ENCODE peak calls at places on chromosomes 12 and 14, in nine cellular contexts. One of them, this sample, is unnamed.

GRCh38 chr14:75298187-75298985 is 19.8 kb downstream of the FOS start:
- DNase-seq in stomach: peak
- DNase-seq in lower lobe of right lung: peak
- DNase-seq in effector memory CD4-positive, alpha-beta T cell: no peak
- DNase-seq in endodermal cell: no peak
- DNase-seq in heart right ventricle: no peak
- DNase-seq in upper lobe of right lung: peak
- DNase-seq in sigmoid colon: peak
- DNase-seq in body of pancreas: peak
- DNase-seq in this sample: no peak

GRCh38 chr14:99541677-99542470 is 60.7 kb downstream of the CCNK start:
- DNase-seq in stomach: no peak
- DNase-seq in lower lobe of right lung: no peak
- DNase-seq in effector memory CD4-positive, alpha-beta T cell: no peak
- DNase-seq in endodermal cell: no peak
- DNase-seq in heart right ventricle: no peak
- DNase-seq in upper lobe of right lung: no peak
- DNase-seq in sigmoid colon: no peak
- DNase-seq in body of pancreas: no peak
- DNase-seq in this sample: no peak

GRCh38 chr12:47110011-47110541 is 30.3 kb upstream of the AMIGO2 start:
- DNase-seq in stomach: no peak
- DNase-seq in lower lobe of right lung: no peak
- DNase-seq in effector memory CD4-positive, alpha-beta T cell: no peak
- DNase-seq in endodermal cell: no peak
- DNase-seq in heart right ventricle: no peak
- DNase-seq in upper lobe of right lung: no peak
- DNase-seq in sigmoid colon: no peak
- DNase-seq in body of pancreas: no peak
- DNase-seq in this sample: no peak

GRCh38 chr12:105278043-105278697 is 42.2 kb upstream of the APPL2 start:
- DNase-seq in stomach: peak
- DNase-seq in lower lobe of right lung: no peak
- DNase-seq in effector memory CD4-positive, alpha-beta T cell: no peak
- DNase-seq in endodermal cell: no peak
- DNase-seq in heart right ventricle: no peak
- DNase-seq in upper lobe of right lung: no peak
- DNase-seq in sigmoid colon: no peak
- DNase-seq in body of pancreas: peak
- DNase-seq in this sample: no peak

GRCh38 chr14:96881713-96882112 is 84.5 kb downstream of the VRK1 start:
- DNase-seq in stomach: no peak
- DNase-seq in lower lobe of right lung: no peak
- DNase-seq in effector memory CD4-positive, alpha-beta T cell: no peak
- DNase-seq in endodermal cell: no peak
- DNase-seq in heart right ventricle: no peak
- DNase-seq in upper lobe of right lung: no peak
- DNase-seq in sigmoid colon: no peak
- DNase-seq in body of pancreas: no peak
- DNase-seq in this sample: no peak

GRCh38 chr14:104593710-104594121 is 10.9 kb downstream of the TMEM179 start:
- DNase-seq in stomach: no peak
- DNase-seq in lower lobe of right lung: peak
- DNase-seq in effector memory CD4-positive, alpha-beta T cell: no peak
- DNase-seq in endodermal cell: no peak
- DNase-seq in heart right ventricle: no peak
- DNase-seq in upper lobe of right lung: no peak
- DNase-seq in sigmoid colon: no peak
- DNase-seq in body of pancreas: no peak
- DNase-seq in this sample: no peak

GRCh38 chr12:67714648-67715047 is 66.1 kb downstream of the DYRK2 start:
- DNase-seq in stomach: no peak
- DNase-seq in lower lobe of right lung: no peak
- DNase-seq in effector memory CD4-positive, alpha-beta T cell: no peak
- DNase-seq in endodermal cell: no peak
- DNase-seq in heart right ventricle: no peak
- DNase-seq in upper lobe of right lung: no peak
- DNase-seq in sigmoid colon: no peak
- DNase-seq in body of pancreas: no peak
- DNase-seq in this sample: no peak

GRCh38 chr14:30283822-30284446 is 275.0 kb upstream of the G2E3 start:
- DNase-seq in stomach: no peak
- DNase-seq in lower lobe of right lung: no peak
- DNase-seq in effector memory CD4-positive, alpha-beta T cell: no peak
- DNase-seq in endodermal cell: peak
- DNase-seq in heart right ventricle: no peak
- DNase-seq in upper lobe of right lung: no peak
- DNase-seq in sigmoid colon: no peak
- DNase-seq in body of pancreas: peak
- DNase-seq in this sample: no peak

GRCh38 chr12:78002878-78003277 is 172.2 kb downstream of the NAV3 start:
- DNase-seq in stomach: no peak
- DNase-seq in lower lobe of right lung: no peak
- DNase-seq in effector memory CD4-positive, alpha-beta T cell: no peak
- DNase-seq in endodermal cell: no peak
- DNase-seq in heart right ventricle: no peak
- DNase-seq in upper lobe of right lung: no peak
- DNase-seq in sigmoid colon: no peak
- DNase-seq in body of pancreas: no peak
- DNase-seq in this sample: no peak

GRCh38 chr12:91967590-91967989 is 178.1 kb downstream of the BTG1 start:
- DNase-seq in stomach: no peak
- DNase-seq in lower lobe of right lung: no peak
- DNase-seq in effector memory CD4-positive, alpha-beta T cell: no peak
- DNase-seq in endodermal cell: no peak
- DNase-seq in heart right ventricle: no peak
- DNase-seq in upper lobe of right lung: no peak
- DNase-seq in sigmoid colon: no peak
- DNase-seq in body of pancreas: no peak
- DNase-seq in this sample: no peak

GRCh38 chr12:123524378-123524777 is 9.1 kb downstream of the RILPL1 start:
- DNase-seq in stomach: no peak
- DNase-seq in lower lobe of right lung: no peak
- DNase-seq in effector memory CD4-positive, alpha-beta T cell: no peak
- DNase-seq in endodermal cell: no peak
- DNase-seq in heart right ventricle: no peak
- DNase-seq in upper lobe of right lung: no peak
- DNase-seq in sigmoid colon: no peak
- DNase-seq in body of pancreas: no peak
- DNase-seq in this sample: no peak
- H3K27ac ChIP-seq in stomach: no peak
- H3K27ac ChIP-seq in lower lobe of right lung: no peak
- H3K27ac ChIP-seq in effector memory CD4-positive, alpha-beta T cell: no peak
- H3K27ac ChIP-seq in endodermal cell: no peak
- H3K27ac ChIP-seq in heart right ventricle: no peak
- H3K27ac ChIP-seq in upper lobe of right lung: no peak
- H3K27ac ChIP-seq in sigmoid colon: no peak
- H3K27ac ChIP-seq in body of pancreas: no peak
- H3K27ac ChIP-seq in this sample: no peak

GRCh38 chr12:64104376-64104775 is 117.7 kb downstream of the KICS2 start:
- DNase-seq in stomach: no peak
- DNase-seq in lower lobe of right lung: no peak
- DNase-seq in effector memory CD4-positive, alpha-beta T cell: no peak
- DNase-seq in endodermal cell: no peak
- DNase-seq in heart right ventricle: no peak
- DNase-seq in upper lobe of right lung: no peak
- DNase-seq in sigmoid colon: peak
- DNase-seq in body of pancreas: peak
- DNase-seq in this sample: no peak
- H3K4me3 ChIP-seq in stomach: no peak
- H3K4me3 ChIP-seq in lower lobe of right lung: no peak
- H3K4me3 ChIP-seq in effector memory CD4-positive, alpha-beta T cell: no peak
- H3K4me3 ChIP-seq in endodermal cell: no peak
- H3K4me3 ChIP-seq in heart right ventricle: no peak
- H3K4me3 ChIP-seq in upper lobe of right lung: no peak
- H3K4me3 ChIP-seq in sigmoid colon: no peak
- H3K4me3 ChIP-seq in body of pancreas: no peak
- H3K4me3 ChIP-seq in this sample: no peak

GRCh38 chr12:125111403-125111802 is 46.2 kb downstream of the AACS start:
- DNase-seq in stomach: no peak
- DNase-seq in lower lobe of right lung: no peak
- DNase-seq in effector memory CD4-positive, alpha-beta T cell: no peak
- DNase-seq in endodermal cell: no peak
- DNase-seq in heart right ventricle: no peak
- DNase-seq in upper lobe of right lung: no peak
- DNase-seq in sigmoid colon: no peak
- DNase-seq in body of pancreas: no peak
- DNase-seq in this sample: no peak

GRCh38 chr12:125113263-125113662 is 48.0 kb downstream of the AACS start:
- DNase-seq in stomach: no peak
- DNase-seq in lower lobe of right lung: no peak
- DNase-seq in effector memory CD4-positive, alpha-beta T cell: no peak
- DNase-seq in endodermal cell: no peak
- DNase-seq in heart right ventricle: no peak
- DNase-seq in upper lobe of right lung: no peak
- DNase-seq in sigmoid colon: no peak
- DNase-seq in body of pancreas: no peak
- DNase-seq in this sample: no peak

GRCh38 chr12:125113800-125114199 is 48.6 kb downstream of the AACS start:
- DNase-seq in stomach: no peak
- DNase-seq in lower lobe of right lung: no peak
- DNase-seq in effector memory CD4-positive, alpha-beta T cell: no peak
- DNase-seq in endodermal cell: no peak
- DNase-seq in heart right ventricle: no peak
- DNase-seq in upper lobe of right lung: no peak
- DNase-seq in sigmoid colon: no peak
- DNase-seq in body of pancreas: no peak
- DNase-seq in this sample: no peak

GRCh38 chr12:125114365-125115141 is 49.3 kb downstream of the AACS start:
- DNase-seq in stomach: no peak
- DNase-seq in lower lobe of right lung: no peak
- DNase-seq in effector memory CD4-positive, alpha-beta T cell: no peak
- DNase-seq in endodermal cell: no peak
- DNase-seq in heart right ventricle: no peak
- DNase-seq in upper lobe of right lung: no peak
- DNase-seq in sigmoid colon: no peak
- DNase-seq in body of pancreas: no peak
- DNase-seq in this sample: no peak

DNA sequence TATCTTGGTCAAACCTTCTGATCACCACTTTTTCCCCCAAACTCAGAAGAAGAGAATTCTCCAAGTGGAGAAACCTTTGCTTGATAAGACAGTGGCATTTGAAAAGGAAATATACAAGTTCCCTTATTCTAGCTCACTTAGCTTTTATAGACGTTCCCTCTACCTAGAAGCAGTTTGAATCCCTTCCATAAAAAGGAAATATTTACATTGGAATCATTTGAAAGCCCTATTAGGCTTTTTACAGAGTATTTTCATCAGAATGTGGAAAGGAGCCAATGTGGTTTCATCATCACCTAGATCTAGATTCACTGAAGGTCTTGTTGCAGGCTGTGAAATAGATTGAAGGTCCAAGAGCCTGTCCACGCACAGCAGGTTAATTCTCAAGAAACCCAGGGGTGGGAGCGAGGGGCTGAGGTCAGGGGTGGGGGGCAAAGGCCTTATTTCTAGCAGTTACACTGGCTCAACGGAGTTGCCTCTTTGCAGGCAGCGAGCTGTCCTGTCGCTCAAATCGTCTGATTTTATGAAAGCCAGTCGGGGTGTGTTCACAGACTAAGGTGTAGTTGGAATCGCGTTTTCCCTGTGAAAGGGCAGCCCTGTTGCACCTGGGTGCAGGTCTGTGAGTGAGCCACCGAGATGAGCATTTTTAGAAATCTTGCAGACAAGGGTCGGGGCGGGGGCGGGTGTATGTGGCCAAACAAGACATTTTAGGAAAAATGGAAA is 45.6 kb downstream of the AACS start:
- DNase-seq in stomach: no peak
- DNase-seq in lower lobe of right lung: no peak
- DNase-seq in effector memory CD4-positive, alpha-beta T cell: no peak
- DNase-seq in endodermal cell: no peak
- DNase-seq in heart right ventricle: no peak
- DNase-seq in upper lobe of right lung: no peak
- DNase-seq in sigmoid colon: no peak
- DNase-seq in body of pancreas: no peak
- DNase-seq in this sample: no peak
- H3K27ac ChIP-seq in stomach: no peak
- H3K27ac ChIP-seq in lower lobe of right lung: no peak
- H3K27ac ChIP-seq in effector memory CD4-positive, alpha-beta T cell: no peak
- H3K27ac ChIP-seq in endodermal cell: no peak
- H3K27ac ChIP-seq in heart right ventricle: no peak
- H3K27ac ChIP-seq in upper lobe of right lung: no peak
- H3K27ac ChIP-seq in sigmoid colon: no peak
- H3K27ac ChIP-seq in body of pancreas: no peak
- H3K27ac ChIP-seq in this sample: no peak

GRCh38 chr14:65411656-65412188 is 808 bp upstream of the FUT8 start:
- DNase-seq in stomach: peak
- DNase-seq in lower lobe of right lung: peak
- DNase-seq in effector memory CD4-positive, alpha-beta T cell: peak
- DNase-seq in endodermal cell: peak
- DNase-seq in heart right ventricle: peak
- DNase-seq in upper lobe of right lung: peak
- DNase-seq in sigmoid colon: peak
- DNase-seq in body of pancreas: peak
- DNase-seq in this sample: peak

GRCh38 chr14:65410640-65411039 is 1.9 kb upstream of the FUT8 start:
- DNase-seq in stomach: no peak
- DNase-seq in lower lobe of right lung: no peak
- DNase-seq in effector memory CD4-positive, alpha-beta T cell: no peak
- DNase-seq in endodermal cell: no peak
- DNase-seq in heart right ventricle: no peak
- DNase-seq in upper lobe of right lung: no peak
- DNase-seq in sigmoid colon: no peak
- DNase-seq in body of pancreas: no peak
- DNase-seq in this sample: no peak

GRCh38 chr14:65412881-65413738 is 580 bp downstream of the FUT8 start:
- DNase-seq in stomach: peak
- DNase-seq in lower lobe of right lung: peak
- DNase-seq in effector memory CD4-positive, alpha-beta T cell: peak
- DNase-seq in endodermal cell: peak
- DNase-seq in heart right ventricle: peak
- DNase-seq in upper lobe of right lung: peak
- DNase-seq in sigmoid colon: peak
- DNase-seq in body of pancreas: peak
- DNase-seq in this sample: no peak

GRCh38 chr14:65413739-65414045 is 1.2 kb downstream of the FUT8 start:
- DNase-seq in stomach: no peak
- DNase-seq in lower lobe of right lung: no peak
- DNase-seq in effector memory CD4-positive, alpha-beta T cell: no peak
- DNase-seq in endodermal cell: no peak
- DNase-seq in heart right ventricle: no peak
- DNase-seq in upper lobe of right lung: no peak
- DNase-seq in sigmoid colon: no peak
- DNase-seq in body of pancreas: no peak
- DNase-seq in this sample: peak

DNA sequence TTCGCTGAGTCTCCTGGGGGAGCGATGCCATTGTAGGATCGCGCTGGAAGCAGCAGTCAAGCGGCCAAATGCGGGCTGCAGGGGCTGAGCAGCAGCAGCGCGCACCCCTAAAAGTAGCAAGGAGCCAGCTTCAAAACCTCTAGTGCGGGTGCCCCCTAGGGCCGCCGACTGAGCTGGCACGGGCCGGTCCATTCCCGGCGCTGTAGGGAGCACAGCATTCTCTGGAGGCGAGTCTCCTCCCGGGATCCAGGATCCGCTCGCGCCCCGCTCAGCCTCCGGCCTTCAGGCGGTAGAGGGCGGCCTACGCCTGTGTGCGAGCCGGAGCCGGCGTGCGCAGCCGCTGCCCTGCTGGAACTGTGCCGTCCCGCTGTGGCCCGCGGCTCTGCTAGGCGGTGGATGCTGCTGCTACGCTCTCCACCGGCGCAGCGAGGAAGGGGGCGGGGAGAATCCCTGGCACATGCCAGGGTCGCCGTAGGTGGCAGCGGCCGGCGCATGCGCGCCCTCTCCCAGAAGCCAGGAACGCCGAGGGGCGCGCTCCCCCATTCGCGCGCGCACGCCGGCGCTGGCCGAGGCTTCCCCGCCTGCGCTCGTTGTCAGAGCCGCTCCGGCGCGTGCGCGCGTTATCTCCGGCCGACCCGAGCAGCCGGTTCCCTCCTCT is at the start of gene FUT8:
- DNase-seq in stomach: peak
- DNase-seq in lower lobe of right lung: peak
- DNase-seq in effector memory CD4-positive, alpha-beta T cell: peak
- DNase-seq in endodermal cell: peak
- DNase-seq in heart right ventricle: peak
- DNase-seq in upper lobe of right lung: peak
- DNase-seq in sigmoid colon: peak
- DNase-seq in body of pancreas: peak
- DNase-seq in this sample: peak
- H3K4me3 ChIP-seq in stomach: peak
- H3K4me3 ChIP-seq in lower lobe of right lung: peak
- H3K4me3 ChIP-seq in effector memory CD4-positive, alpha-beta T cell: peak
- H3K4me3 ChIP-seq in endodermal cell: peak
- H3K4me3 ChIP-seq in heart right ventricle: peak
- H3K4me3 ChIP-seq in upper lobe of right lung: peak
- H3K4me3 ChIP-seq in sigmoid colon: peak
- H3K4me3 ChIP-seq in body of pancreas: peak
- H3K4me3 ChIP-seq in this sample: peak

This sample was measured in CD4-positive, CD25-positive, alpha-beta regulatory T cell.